ENCODE peak calls at places on chromosomes 4 and X, in four cellular contexts. N is AG04450, P is heart left ventricle, B is pancreas. K is an unnamed sample.

GRCh38 chrX:35561985-35562384 is 236.2 kb upstream of the MAGEB16 start:
- DNase-seq in N (no peak), P (no peak), B (peak; percentile 72), K (no peak)

GRCh38 chr4:74661427-74662171 is 132.7 kb downstream of the BTC start:
- DNase-seq in N (no peak), P (no peak), B (no peak), K (no peak)

GRCh38 chr4:152094851-152095700 is 334.3 kb upstream of the GATB start:
- DNase-seq in N (peak; percentile 33), P (no peak), B (no peak), K (no peak)

GRCh38 chrX:19344661-19345060 is 934 bp downstream of the PDHA1 start:
- DNase-seq in N (no peak), P (no peak), B (no peak), K (no peak)

GRCh38 chr4:78621395-78621794 is 69.8 kb downstream of the ANXA3 start:
- DNase-seq in N (no peak), P (no peak), B (no peak), K (no peak)

GRCh38 chr4:2071252-2071911 is 12.3 kb downstream of the NAT8L start:
- DNase-seq in N (no peak), P (peak; percentile 27), B (no peak), K (no peak)

GRCh38 chrX:17735396-17735795 is 1.9 kb upstream of the SCML1 start:
- DNase-seq in N (no peak), P (no peak), B (no peak), K (no peak)

GRCh38 chr4:10974371-10974770 is 289.8 kb upstream of the CLNK start:
- DNase-seq in N (no peak), P (no peak), B (no peak), K (no peak)

GRCh38 chr4:133058701-133059100 is 90.4 kb upstream of the PCDH10 start:
- DNase-seq in N (no peak), P (no peak), B (no peak), K (no peak)

GRCh38 chr4:104491826-104492771 is 2.6 kb downstream of the CXXC4 start:
- DNase-seq in N (no peak), P (no peak), B (peak; percentile 9), K (peak; percentile 30)

GRCh38 chrX:46979340-46979739 is 67.1 kb downstream of the JADE3 start:
- DNase-seq in N (peak; percentile 21), P (no peak), B (no peak), K (no peak)

GRCh38 chr4:73070072-73070385 is 513 bp upstream of the COX18 start:
- DNase-seq in N (no peak), P (no peak), B (no peak), K (no peak)

GRCh38 chr4:73066928-73067327 is 2.6 kb downstream of the COX18 start:
- DNase-seq in N (no peak), P (no peak), B (no peak), K (no peak)

GRCh38 chr4:73068496-73069337 is 799 bp downstream of the COX18 start:
- DNase-seq in N (no peak), P (no peak), B (no peak), K (no peak)

GRCh38 chr4:73067971-73068394 is 1.5 kb downstream of the COX18 start:
- DNase-seq in N (no peak), P (no peak), B (no peak), K (no peak)

DNA sequence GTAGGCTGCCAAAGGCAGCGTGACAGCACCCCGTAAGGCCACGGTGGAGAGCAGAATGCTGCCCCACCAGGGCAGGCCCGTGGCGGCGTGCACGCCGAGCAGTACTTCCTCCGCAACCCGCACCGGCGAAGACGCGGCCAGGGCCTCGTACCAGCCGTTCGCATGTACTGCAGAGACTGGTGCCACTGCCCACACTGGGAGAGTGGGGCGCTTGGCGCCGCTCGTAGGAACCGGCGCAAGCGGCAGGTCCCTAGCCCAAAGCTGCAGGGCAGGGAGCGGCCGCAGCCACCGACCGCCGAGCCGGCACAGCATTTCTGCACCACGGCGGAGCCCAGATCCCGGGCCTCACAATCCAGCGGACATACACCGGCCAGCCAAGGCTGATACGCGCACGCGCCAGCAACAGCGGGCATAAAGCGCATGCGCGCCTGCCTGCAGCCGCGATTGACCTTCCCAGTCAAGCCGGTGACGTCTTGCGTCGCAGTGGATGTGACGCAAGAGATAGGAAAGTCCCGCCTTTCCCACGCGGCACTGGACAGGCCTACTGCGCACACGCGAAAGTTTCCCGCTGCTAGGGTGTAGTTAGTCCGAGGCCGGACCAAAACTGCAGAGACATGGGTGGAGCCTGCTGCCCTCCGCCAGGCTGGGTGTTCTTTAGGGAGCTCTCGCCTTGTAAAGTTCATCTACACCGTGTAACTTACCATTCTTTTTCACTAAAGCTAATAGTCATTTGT is at the start of gene COX18:
- DNase-seq in N (peak; percentile 98), P (peak; percentile 99), B (peak; percentile 99), K (peak; percentile 96)
- H3K27ac ChIP-seq in N (peak within 1 kb of the TSS; percentile 90), P (peak within 1 kb of the TSS; percentile 97), B (peak within 1 kb of the TSS; percentile 98), K (peak within 1 kb of the TSS; percentile 94)

DNA sequence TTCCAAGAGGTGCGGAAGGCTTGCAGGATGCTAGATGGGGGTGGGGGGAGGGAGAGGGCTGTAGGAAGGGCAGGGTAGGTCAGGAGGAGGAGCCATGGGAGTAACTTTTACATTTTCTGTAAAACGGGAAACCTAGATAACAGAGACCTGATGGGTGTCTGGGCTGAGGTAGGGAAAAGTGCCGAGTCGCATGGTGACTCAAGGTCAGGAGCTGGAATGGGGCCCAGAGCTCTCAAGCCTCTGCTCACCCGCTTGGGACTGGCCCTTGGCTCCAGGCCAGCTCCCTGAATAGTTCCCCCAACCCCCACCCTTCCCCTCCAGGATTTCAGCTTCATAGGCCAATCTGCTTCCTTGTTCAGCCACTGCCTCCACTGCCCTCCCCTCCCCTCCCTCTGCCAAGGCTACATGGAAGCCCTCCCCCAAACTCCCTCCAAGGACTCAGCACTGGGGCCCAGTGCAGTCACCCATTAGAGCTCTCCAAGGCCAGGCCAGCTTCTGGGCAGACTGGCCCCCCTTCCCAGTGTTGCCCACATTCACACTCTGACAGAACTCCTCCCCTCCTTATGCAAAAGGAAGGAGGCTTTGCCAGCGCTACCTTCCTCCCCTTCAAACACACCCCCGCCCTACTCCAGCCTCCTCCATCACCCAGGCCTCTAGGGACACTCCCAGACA is 43.6 kb downstream of the TSC22D3 start:
- DNase-seq in N (no peak), P (peak; percentile 88), B (peak; percentile 94), K (peak; percentile 39)
- H3K27ac ChIP-seq in N (no peak overlapping the region), P (peak overlapping the region; percentile 62), B (no peak overlapping the region), K (peak overlapping the region; percentile 58)

GRCh38 chr4:705278-706082 is at the start of gene PCGF3:
- DNase-seq in N (peak; percentile 85), P (peak; percentile 99), B (peak; percentile 97), K (peak; percentile 94)

GRCh38 chr4:704198-704891 is 1.3 kb upstream of the PCGF3 start:
- DNase-seq in N (no peak), P (no peak), B (peak; percentile 31), K (no peak)

GRCh38 chr4:703336-704197 is 2.1 kb upstream of the PCGF3 start:
- DNase-seq in N (no peak), P (no peak), B (no peak), K (no peak)

GRCh38 chr4:706834-707598 is 1.4 kb downstream of the PCGF3 start:
- DNase-seq in N (no peak), P (peak; percentile 64), B (no peak), K (no peak)

DNA sequence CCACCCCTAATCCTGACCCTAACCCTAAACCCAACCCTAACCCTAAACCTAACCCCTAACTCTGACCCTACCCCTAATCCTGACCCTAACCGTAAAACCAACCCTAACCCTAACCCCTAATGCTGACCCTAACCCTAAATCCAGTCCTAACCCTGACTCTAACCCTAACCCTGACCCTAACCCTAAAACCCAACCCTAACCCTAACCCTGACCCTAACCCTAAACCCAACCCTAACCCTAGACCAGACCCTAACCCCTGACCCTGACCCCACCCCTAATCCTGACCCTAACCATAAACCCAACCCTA is 708 bp upstream of the PCGF3 start:
- DNase-seq in N (no peak), P (no peak), B (no peak), K (no peak)
- H3K27ac ChIP-seq in N (no peak overlapping the region), P (no peak overlapping the region), B (no peak overlapping the region), K (no peak overlapping the region)

GRCh38 chrX:38285649-38286048 is 41.7 kb downstream of the RPGR start:
- DNase-seq in N (no peak), P (no peak), B (no peak), K (no peak)

GRCh38 chrX:38282044-38282443 is 45.3 kb downstream of the RPGR start:
- DNase-seq in N (no peak), P (no peak), B (no peak), K (no peak)

GRCh38 chrX:38287669-38288068 is 39.6 kb downstream of the RPGR start:
- DNase-seq in N (no peak), P (no peak), B (no peak), K (no peak)
- H3K27ac ChIP-seq in N (no peak overlapping the region), P (no peak overlapping the region), B (no peak overlapping the region), K (no peak overlapping the region)

GRCh38 chr4:108205859-108206258 is 37.1 kb upstream of the LEF1 start:
- DNase-seq in N (no peak), P (no peak), B (no peak), K (no peak)
- H3K27ac ChIP-seq in N (no peak overlapping the region), P (no peak overlapping the region), B (no peak overlapping the region), K (no peak overlapping the region)

GRCh38 chr4:54659213-54660144 is 1.7 kb downstream of the KIT start:
- DNase-seq in N (no peak), P (no peak), B (peak; percentile 12), K (no peak)

GRCh38 chr4:54660145-54660535 is 2.4 kb downstream of the KIT start:
- DNase-seq in N (no peak), P (no peak), B (no peak), K (no peak)

GRCh38 chr4:54661686-54662085 is 3.9 kb downstream of the KIT start:
- DNase-seq in N (no peak), P (no peak), B (no peak), K (no peak)

GRCh38 chr4:54661156-54661555 is 3.4 kb downstream of the KIT start:
- DNase-seq in N (no peak), P (no peak), B (no peak), K (no peak)

GRCh38 chr4:54660591-54660990 is 2.8 kb downstream of the KIT start:
- DNase-seq in N (no peak), P (no peak), B (no peak), K (no peak)
- H3K27ac ChIP-seq in N (no peak overlapping the region), P (no peak overlapping the region), B (no peak overlapping the region), K (no peak overlapping the region)

DNA sequence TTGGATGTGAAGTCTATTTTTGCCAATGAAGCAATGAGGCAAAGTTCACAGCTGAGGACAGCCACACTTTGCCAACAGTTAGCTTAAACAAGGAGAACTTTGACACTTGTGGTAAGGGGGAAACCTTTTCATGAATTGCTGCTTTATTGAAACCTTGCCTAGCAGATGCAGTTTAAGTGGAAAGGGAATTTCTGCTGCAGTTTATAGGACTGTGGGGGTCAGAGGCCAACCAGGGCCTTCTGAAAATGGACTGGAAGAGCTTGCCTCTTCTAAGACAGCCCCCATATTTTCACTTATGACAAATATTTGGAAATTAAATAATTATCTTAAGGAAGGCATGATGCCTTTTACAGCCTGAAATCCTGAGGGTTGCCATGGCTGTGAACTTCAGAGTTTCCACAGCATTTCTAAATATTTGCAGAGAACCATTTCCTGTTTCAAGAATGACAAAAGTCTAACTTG is 550.3 kb downstream of the RAB28 start:
- DNase-seq in N (no peak), P (no peak), B (no peak), K (no peak)
- H3K27ac ChIP-seq in N (no peak overlapping the region), P (no peak overlapping the region), B (no peak overlapping the region), K (no peak overlapping the region)